ENCODE peak calls at places on chromosomes 12 and 14, in nine cellular contexts. N is PC-3; A is fibroblast of lung; Q is IMR-90; Y is GM23248; R is cardiac muscle cell; O is brain microvascular endothelial cell; X is CD8-positive, alpha-beta memory T cell; D is pancreas. F is an unnamed sample.

GRCh38 chr12:18632848-18633247 is 105.0 kb downstream of the PLCZ1 start:
- DNase-seq in N (no peak), A (no peak), Q (no peak), Y (no peak), R (no peak), O (no peak), X (no peak), D (no peak), F (no peak)

GRCh38 chr12:121802843-121803698 is 738 bp upstream of the SETD1B start:
- DNase-seq in N (peak), A (peak), Q (peak), Y (peak), R (peak), O (peak), X (peak), D (peak), F (peak)

GRCh38 chr12:25689996-25690501 is 137.0 kb upstream of the LMNTD1 start:
- DNase-seq in N (no peak), A (peak), Q (no peak), Y (peak), R (no peak), O (no peak), X (no peak), D (peak), F (no peak)

GRCh38 chr12:115132145-115132544 is 448.2 kb upstream of the TBX3 start:
- DNase-seq in N (peak), A (peak), Q (no peak), Y (peak), R (no peak), O (no peak), X (no peak), D (no peak), F (no peak)

GRCh38 chr14:99513946-99514551 is 32.8 kb downstream of the CCNK start:
- DNase-seq in N (no peak), A (no peak), Q (no peak), Y (no peak), R (no peak), O (no peak), X (no peak), D (no peak), F (no peak)

GRCh38 chr12:23253191-23253590 is 628.2 kb downstream of the ETNK1 start:
- DNase-seq in N (no peak), A (peak), Q (no peak), Y (no peak), R (no peak), O (peak), X (no peak), D (no peak), F (no peak)

GRCh38 chr12:130439250-130439649 is 101.6 kb downstream of the PIWIL1 start:
- DNase-seq in N (no peak), A (no peak), Q (no peak), Y (no peak), R (no peak), O (no peak), X (no peak), D (no peak), F (no peak)

GRCh38 chr12:121005346-121005815 is 10.9 kb downstream of the C12orf43 start:
- DNase-seq in N (peak), A (peak), Q (peak), Y (peak), R (peak), O (peak), X (peak), D (no peak), F (no peak)

GRCh38 chr14:96125536-96125935 is 79.1 kb upstream of the BDKRB2 start:
- DNase-seq in N (no peak), A (no peak), Q (no peak), Y (no peak), R (no peak), O (no peak), X (no peak), D (no peak), F (no peak)

GRCh38 chr14:94485944-94486841 is 10.2 kb upstream of the SERPINA9 start:
- DNase-seq in N (peak), A (peak), Q (peak), Y (peak), R (peak), O (peak), X (no peak), D (peak), F (no peak)

GRCh38 chr14:63727231-63727735 is 582 bp downstream of the SGPP1 start:
- DNase-seq in N (peak), A (peak), Q (peak), Y (peak), R (peak), O (peak), X (peak), D (peak), F (peak)

GRCh38 chr14:76846331-76847047 is 20.3 kb downstream of the LRRC74A start:
- DNase-seq in N (no peak), A (no peak), Q (no peak), Y (no peak), R (no peak), O (no peak), X (no peak), D (no peak), F (no peak)

GRCh38 chr14:64706119-64706465 is 1.9 kb downstream of the PLEKHG3 start:
- DNase-seq in N (no peak), A (no peak), Q (no peak), Y (no peak), R (no peak), O (no peak), X (no peak), D (no peak), F (no peak)

GRCh38 chr14:65164825-65165135 is 62.5 kb upstream of the MAX start:
- DNase-seq in N (no peak), A (no peak), Q (no peak), Y (no peak), R (no peak), O (no peak), X (no peak), D (no peak), F (no peak)

GRCh38 chr12:126033746-126034145 is 968.5 kb downstream of the AACS start:
- DNase-seq in N (no peak), A (peak), Q (no peak), Y (no peak), R (no peak), O (no peak), X (no peak), D (no peak), F (no peak)

GRCh38 chr12:96040305-96041133 is 5.1 kb upstream of the LTA4H start:
- DNase-seq in N (no peak), A (peak), Q (no peak), Y (no peak), R (no peak), O (no peak), X (no peak), D (no peak), F (no peak)

GRCh38 chr12:47194501-47194900 is 114.7 kb upstream of the AMIGO2 start:
- DNase-seq in N (no peak), A (no peak), Q (no peak), Y (no peak), R (peak), O (no peak), X (no peak), D (no peak), F (no peak)
- H3K27ac ChIP-seq in N (no peak), A (no peak), Q (no peak), Y (no peak), R (peak), O (no peak), X (no peak), D (no peak), F (no peak)

GRCh38 chr12:89225401-89225800 is 126.9 kb downstream of the DUSP6 start:
- DNase-seq in N (peak), A (peak), Q (peak), Y (peak), R (no peak), O (peak), X (peak), D (no peak), F (no peak)
- H3K27ac ChIP-seq in N (peak), A (peak), Q (peak), Y (peak), R (no peak), O (peak), X (no peak), D (no peak), F (no peak)

GRCh38 chr14:23411563-23412525 is 3.8 kb upstream of the MYH6 start:
- DNase-seq in N (no peak), A (no peak), Q (no peak), Y (no peak), R (no peak), O (no peak), X (no peak), D (no peak), F (no peak)

GRCh38 chr14:23407516-23408306 is at the start of gene MYH6:
- DNase-seq in N (no peak), A (no peak), Q (no peak), Y (no peak), R (no peak), O (no peak), X (no peak), D (no peak), F (no peak)

GRCh38 chr14:23408307-23408630 is 196 bp upstream of the MYH6 start:
- DNase-seq in N (no peak), A (no peak), Q (no peak), Y (no peak), R (peak), O (no peak), X (no peak), D (no peak), F (no peak)

GRCh38 chr14:23409966-23410635 is 2.0 kb upstream of the MYH6 start:
- DNase-seq in N (no peak), A (no peak), Q (no peak), Y (no peak), R (peak), O (no peak), X (no peak), D (no peak), F (no peak)

DNA sequence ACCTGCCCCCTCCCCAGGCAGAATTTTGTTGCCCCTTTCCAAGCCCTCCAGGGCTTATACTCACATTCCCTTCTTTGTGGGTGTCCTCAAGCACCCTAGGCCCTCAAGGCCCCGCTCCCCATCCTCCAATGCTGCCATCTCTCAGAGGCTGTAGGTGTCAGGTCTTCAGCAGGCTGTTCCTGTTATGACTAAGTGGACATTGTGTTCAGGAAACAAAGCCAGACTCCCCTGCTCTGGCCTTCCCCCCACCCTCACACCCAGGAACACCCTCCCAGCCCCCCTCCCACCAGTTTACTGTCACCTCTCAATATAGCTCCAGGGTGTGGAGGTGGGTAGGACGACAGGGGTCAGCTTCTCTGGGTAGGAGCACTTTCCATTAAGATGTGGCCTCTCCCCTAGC is 1.4 kb upstream of the MYH6 start:
- DNase-seq in N (no peak), A (no peak), Q (no peak), Y (no peak), R (no peak), O (no peak), X (no peak), D (no peak), F (no peak)
- H3K27ac ChIP-seq in N (no peak), A (no peak), Q (no peak), Y (no peak), R (peak), O (no peak), X (no peak), D (no peak), F (no peak)

GRCh38 chr14:105249175-105250007 is 1.1 kb downstream of the BTBD6 start:
- DNase-seq in N (peak), A (peak), Q (peak), Y (peak), R (peak), O (peak), X (no peak), D (no peak), F (no peak)

GRCh38 chr14:105248368-105249174 is at the start of gene BTBD6:
- DNase-seq in N (peak), A (peak), Q (peak), Y (peak), R (peak), O (peak), X (peak), D (peak), F (peak)

GRCh38 chr14:105250986-105251385 is 2.7 kb downstream of the BTBD6 start:
- DNase-seq in N (no peak), A (no peak), Q (no peak), Y (no peak), R (no peak), O (no peak), X (no peak), D (no peak), F (no peak)

GRCh38 chr14:105251920-105252319 is 3.6 kb downstream of the BTBD6 start:
- DNase-seq in N (no peak), A (no peak), Q (no peak), Y (no peak), R (no peak), O (no peak), X (no peak), D (no peak), F (no peak)

DNA sequence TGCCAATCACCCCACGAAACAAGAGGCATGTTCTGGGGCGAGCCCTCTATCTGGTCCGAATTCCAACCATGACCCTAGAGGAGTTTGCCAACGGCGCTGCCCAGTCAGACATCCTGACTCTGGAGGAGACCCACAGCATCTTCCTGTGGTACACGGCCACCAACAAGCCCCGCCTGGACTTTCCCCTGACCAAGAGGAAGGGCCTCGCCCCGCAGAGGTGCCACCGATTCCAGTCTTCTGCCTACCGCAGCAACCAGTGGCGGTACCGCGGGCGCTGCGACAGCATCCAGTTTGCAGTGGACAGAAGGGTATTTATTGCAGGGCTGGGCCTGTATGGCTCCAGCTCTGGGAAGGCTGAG is 1.7 kb downstream of the BTBD6 start:
- DNase-seq in N (no peak), A (no peak), Q (no peak), Y (no peak), R (no peak), O (no peak), X (no peak), D (no peak), F (no peak)
- H3K27ac ChIP-seq in N (no peak), A (no peak), Q (no peak), Y (no peak), R (no peak), O (no peak), X (no peak), D (no peak), F (no peak)

GRCh38 chr12:27198036-27198435 is 46.0 kb upstream of the STK38L start:
- DNase-seq in N (no peak), A (peak), Q (peak), Y (peak), R (no peak), O (no peak), X (no peak), D (no peak), F (no peak)
- H3K27ac ChIP-seq in N (no peak), A (no peak), Q (peak), Y (peak), R (no peak), O (no peak), X (no peak), D (no peak), F (no peak)

GRCh38 chr12:109878749-109879148 is 1.6 kb downstream of the GLTP start:
- DNase-seq in N (no peak), A (no peak), Q (no peak), Y (peak), R (no peak), O (no peak), X (no peak), D (no peak), F (no peak)

GRCh38 chr12:109876406-109876805 is 3.9 kb downstream of the GLTP start:
- DNase-seq in N (no peak), A (no peak), Q (no peak), Y (no peak), R (no peak), O (no peak), X (no peak), D (no peak), F (no peak)

GRCh38 chr12:109878247-109878625 is 2.1 kb downstream of the GLTP start:
- DNase-seq in N (no peak), A (no peak), Q (no peak), Y (no peak), R (no peak), O (no peak), X (no peak), D (no peak), F (no peak)

GRCh38 chr12:109879332-109880048 is 851 bp downstream of the GLTP start:
- DNase-seq in N (peak), A (no peak), Q (no peak), Y (peak), R (peak), O (no peak), X (no peak), D (no peak), F (peak)

DNA sequence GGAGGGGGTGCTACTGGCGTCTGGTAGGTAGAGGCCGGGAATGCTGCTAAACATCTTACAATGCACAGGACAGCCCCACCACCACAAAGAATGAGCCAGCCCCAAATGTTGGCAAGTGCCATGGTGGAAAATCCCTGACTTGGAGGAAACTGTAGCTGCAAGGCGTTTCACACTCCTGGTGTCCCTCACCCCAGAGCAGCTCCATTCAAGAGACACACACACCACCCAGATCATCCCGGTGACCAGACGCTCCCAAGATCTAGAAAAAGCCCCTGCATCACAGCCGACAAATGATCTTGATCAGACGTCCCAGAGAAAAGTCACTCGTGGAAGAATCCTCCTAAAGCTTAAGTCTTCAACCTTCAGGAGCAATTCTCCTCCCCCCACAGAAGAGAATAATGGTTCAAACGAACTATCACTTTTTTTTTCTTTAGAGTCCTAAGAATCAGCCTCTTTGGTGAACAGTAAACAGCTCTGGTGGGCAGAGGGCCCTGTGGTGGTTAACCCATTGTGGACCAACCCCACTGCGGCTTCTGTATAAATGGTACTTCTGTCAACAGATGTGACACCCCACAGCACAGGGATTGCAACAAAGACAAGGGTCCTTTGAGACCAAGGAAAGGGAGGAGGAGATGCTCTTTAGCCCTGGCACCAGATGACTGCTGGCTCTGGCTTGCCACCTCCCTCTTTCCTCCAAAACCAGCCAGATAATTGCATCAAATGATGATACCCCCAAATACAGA is 2.7 kb downstream of the GLTP start:
- DNase-seq in N (no peak), A (no peak), Q (no peak), Y (no peak), R (no peak), O (no peak), X (no peak), D (no peak), F (peak)
- H3K27ac ChIP-seq in N (no peak), A (no peak), Q (no peak), Y (no peak), R (no peak), O (no peak), X (no peak), D (no peak), F (peak)

DNA sequence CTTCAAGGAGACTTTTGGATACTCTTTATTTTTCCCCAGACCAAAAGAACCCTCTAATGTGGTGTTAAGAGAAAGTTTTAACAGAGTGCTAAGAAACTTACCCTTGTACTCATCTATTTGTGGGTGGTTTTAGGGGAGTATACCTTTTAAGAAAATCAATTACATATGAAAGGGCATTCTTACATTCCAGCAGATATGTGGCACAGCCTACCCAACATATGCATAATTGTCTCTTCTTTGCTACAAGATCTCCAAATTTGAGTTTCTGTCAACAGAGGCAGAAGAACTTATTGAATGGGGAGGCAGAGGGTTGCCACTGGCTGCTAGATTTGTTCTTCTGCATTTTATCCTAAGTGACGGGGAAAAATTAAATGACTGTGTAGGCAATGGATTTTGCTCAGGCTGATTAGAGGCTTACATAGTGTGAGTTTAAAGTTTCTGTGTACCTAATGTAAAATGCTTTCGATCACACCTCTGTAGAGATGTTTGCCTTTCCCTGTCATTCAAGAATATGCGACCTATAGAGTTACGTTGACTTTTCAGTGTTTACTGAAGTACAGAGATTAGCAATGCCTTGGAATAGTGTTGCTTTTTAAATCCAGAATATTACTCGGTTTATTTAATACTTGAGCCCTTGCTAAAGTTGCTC is 54.6 kb downstream of the PROX2 start:
- DNase-seq in N (no peak), A (no peak), Q (no peak), Y (no peak), R (no peak), O (no peak), X (no peak), D (no peak), F (no peak)
- H3K27ac ChIP-seq in N (no peak), A (no peak), Q (no peak), Y (no peak), R (no peak), O (no peak), X (no peak), D (no peak), F (no peak)

GRCh38 chr12:108827941-108828340 is 29.4 kb downstream of the SSH1 start:
- DNase-seq in N (no peak), A (peak), Q (no peak), Y (no peak), R (no peak), O (no peak), X (no peak), D (peak), F (no peak)
- H3K27ac ChIP-seq in N (no peak), A (peak), Q (peak), Y (peak), R (peak), O (peak), X (no peak), D (no peak), F (peak)

DNA sequence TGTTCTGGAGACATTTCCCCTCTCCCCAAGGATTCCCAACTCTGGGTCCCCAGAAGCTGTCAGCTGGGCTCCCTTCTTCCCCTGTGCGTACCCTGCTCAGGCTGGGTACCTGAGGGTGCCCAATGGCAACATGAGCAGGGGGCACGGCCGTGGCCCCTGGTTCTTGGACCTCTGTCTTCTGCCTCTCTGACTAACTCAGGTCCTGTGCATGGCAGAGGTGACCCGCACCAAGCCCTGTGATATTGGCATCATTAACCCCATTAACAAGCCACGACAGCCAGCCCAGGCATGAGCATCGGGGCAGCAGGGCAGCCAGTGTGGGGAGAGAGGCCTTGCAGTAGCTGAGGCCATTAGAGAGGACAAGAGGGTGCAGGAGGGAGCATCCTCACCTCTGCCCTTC is 28.4 kb downstream of the RTL1 start:
- DNase-seq in N (no peak), A (no peak), Q (no peak), Y (no peak), R (no peak), O (no peak), X (no peak), D (no peak), F (no peak)
- H3K27ac ChIP-seq in N (no peak), A (no peak), Q (no peak), Y (no peak), R (no peak), O (no peak), X (no peak), D (no peak), F (no peak)

GRCh38 chr12:123163227-123163626 is 12.3 kb upstream of the PITPNM2 start:
- DNase-seq in N (peak), A (no peak), Q (no peak), Y (no peak), R (no peak), O (no peak), X (no peak), D (no peak), F (no peak)

GRCh38 chr12:123164222-123164621 is 13.3 kb upstream of the PITPNM2 start:
- DNase-seq in N (peak), A (no peak), Q (no peak), Y (no peak), R (no peak), O (no peak), X (no peak), D (no peak), F (no peak)

GRCh38 chr12:123165537-123165936 is 14.6 kb upstream of the PITPNM2 start:
- DNase-seq in N (no peak), A (no peak), Q (no peak), Y (no peak), R (no peak), O (no peak), X (no peak), D (no peak), F (no peak)

GRCh38 chr12:123167329-123167728 is 16.4 kb upstream of the PITPNM2 start:
- DNase-seq in N (no peak), A (peak), Q (no peak), Y (no peak), R (no peak), O (no peak), X (no peak), D (no peak), F (no peak)

GRCh38 chr12:123164710-123165261 is 13.9 kb upstream of the PITPNM2 start:
- DNase-seq in N (no peak), A (no peak), Q (no peak), Y (no peak), R (no peak), O (no peak), X (no peak), D (no peak), F (no peak)
- H3K27ac ChIP-seq in N (peak), A (no peak), Q (no peak), Y (no peak), R (no peak), O (no peak), X (no peak), D (peak), F (no peak)